ENCODE peak calls at places on chromosomes 3 and 15, in seven cellular contexts. S is brain microvascular endothelial cell, B is fibroblast of villous mesenchyme, L is mucosa of descending colon, J is AG10803, I is astrocyte of the spinal cord, N is keratinocyte. T is an unnamed sample.

GRCh38 chr3:195025056-195025880 is 245.7 kb downstream of the XXYLT1 start:
- DNase-seq in N (no peak), B (no peak), J (no peak), L (no peak), I (no peak), S (no peak), T (no peak)

GRCh38 chr3:46711305-46711704 is 6.4 kb downstream of the PRSS50 start:
- DNase-seq in I (no peak), N (no peak), L (no peak), B (no peak), S (no peak), J (no peak), T (no peak)

GRCh38 chr3:37855363-37855970 is 6.2 kb upstream of the CTDSPL start:
- DNase-seq in B (peak; percentile 72), L (peak; percentile 96), S (peak; percentile 78), N (no peak), I (peak; percentile 73), J (peak; percentile 62), T (peak; percentile 80)

GRCh38 chr3:150450906-150451305 is 42.8 kb downstream of the TSC22D2 start:
- DNase-seq in S (no peak), N (no peak), I (no peak), B (no peak), L (no peak), J (no peak), T (peak; percentile 31)

GRCh38 chr15:23561914-23562313 is 3.6 kb upstream of the MKRN3 start:
- DNase-seq in B (no peak), J (no peak), I (no peak), S (no peak), L (no peak), N (no peak), T (no peak)

GRCh38 chr15:65033659-65034269 is 4.3 kb upstream of the MTFMT start:
- DNase-seq in J (peak; percentile 52), I (peak; percentile 49), N (no peak), S (peak; percentile 36), L (peak; percentile 58), B (peak; percentile 65), T (peak; percentile 63)

GRCh38 chr3:173395412-173396181 is 1.9 kb upstream of the NLGN1 start:
- DNase-seq in N (no peak), B (peak; percentile 67), J (peak; percentile 88), I (peak; percentile 92), S (peak; percentile 48), L (peak; percentile 72), T (peak; percentile 73)

GRCh38 chr3:102980379-102980726 is 545.5 kb downstream of the ZPLD1 start:
- DNase-seq in J (no peak), B (no peak), S (no peak), L (no peak), N (no peak), I (no peak), T (no peak)

GRCh38 chr3:55218577-55218976 is 268.5 kb downstream of the WNT5A start:
- DNase-seq in S (no peak), J (no peak), B (no peak), N (no peak), L (no peak), I (no peak), T (no peak)

GRCh38 chr15:87369269-87369668 is 887.3 kb downstream of the NTRK3 start:
- DNase-seq in N (peak; percentile 66), B (peak; percentile 77), J (peak; percentile 95), S (peak; percentile 91), L (no peak), I (peak; percentile 94), T (peak; percentile 97)

GRCh38 chr3:60917136-60917535 is 334.1 kb downstream of the FHIT start:
- DNase-seq in S (no peak), B (no peak), N (no peak), J (no peak), I (no peak), L (peak; percentile 20), T (no peak)

GRCh38 chr3:101193957-101194356 is 126.4 kb downstream of the IMPG2 start:
- DNase-seq in B (no peak), S (peak; percentile 70), N (peak; percentile 11), L (no peak), I (peak; percentile 33), J (peak; percentile 46), T (peak; percentile 15)

GRCh38 chr3:158352551-158352950 is 218.4 kb upstream of the MLF1 start:
- DNase-seq in S (no peak), J (peak; percentile 38), I (no peak), L (peak; percentile 11), N (no peak), B (peak; percentile 39), T (peak; percentile 51)

GRCh38 chr3:132268956-132269355 is 48.3 kb upstream of the ACP3 start:
- DNase-seq in S (no peak), J (peak; percentile 21), B (peak; percentile 48), L (no peak), I (peak; percentile 35), N (no peak), T (peak; percentile 60)

GRCh38 chr3:49199244-49199899 is 28.0 kb downstream of the KLHDC8B start:
- DNase-seq in L (peak; percentile 71), N (no peak), B (peak; percentile 93), J (peak; percentile 78), I (peak; percentile 84), S (peak; percentile 95), T (peak; percentile 92)

GRCh38 chr3:56125358-56126005 is 342.8 kb downstream of the ERC2 start:
- DNase-seq in I (peak; percentile 57), S (peak; percentile 73), L (peak; percentile 5), B (peak; percentile 85), J (peak; percentile 76), N (no peak), T (peak; percentile 44)

GRCh38 chr15:30923429-30923828 is 19.7 kb downstream of the FAN1 start:
- DNase-seq in L (no peak), N (no peak), I (no peak), S (no peak), J (no peak), B (no peak), T (no peak)

GRCh38 chr3:21670386-21670785 is 80.6 kb downstream of the ZNF385D start:
- DNase-seq in B (no peak), N (no peak), S (no peak), J (no peak), I (no peak), L (no peak), T (no peak)

GRCh38 chr3:57226156-57226555 is 1.4 kb upstream of the APPL1 start:
- DNase-seq in S (no peak), I (no peak), B (no peak), J (no peak), L (no peak), N (no peak), T (no peak)

GRCh38 chr15:44670087-44670945 is 6.9 kb upstream of the SPG11 start:
- DNase-seq in I (no peak), L (no peak), S (no peak), B (no peak), N (no peak), J (no peak), T (no peak)

GRCh38 chr3:123289336-123290106 is 87.8 kb downstream of the SEC22A start:
- DNase-seq in N (no peak), L (no peak), S (no peak), J (no peak), I (no peak), B (no peak), T (no peak)

GRCh38 chr3:19171794-19172193 is 23.5 kb downstream of the KCNH8 start:
- DNase-seq in J (no peak), L (no peak), N (no peak), I (no peak), B (no peak), S (no peak), T (no peak)

DNA sequence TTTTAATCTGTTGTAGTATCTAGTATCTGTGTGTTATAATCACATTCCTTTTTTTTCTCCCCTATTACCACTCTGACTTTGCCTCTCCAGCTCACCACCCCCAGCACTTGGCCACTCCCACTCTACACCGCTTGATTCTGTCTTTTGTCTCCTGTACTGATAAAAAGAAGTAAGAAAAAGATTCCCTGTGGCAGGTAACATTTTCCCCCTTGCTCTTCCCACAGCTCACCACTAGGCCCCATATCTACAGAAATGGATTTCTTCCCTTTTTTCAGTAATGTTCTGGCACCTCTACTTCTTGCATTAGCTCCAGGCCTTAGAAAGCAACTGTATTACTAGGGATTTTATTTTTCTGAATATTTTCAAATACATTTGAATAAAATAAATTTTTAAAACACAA is 25.6 kb downstream of the KCNH8 start:
- DNase-seq in I (no peak), J (no peak), N (no peak), L (no peak), S (no peak), B (no peak), T (no peak)
- TF ChIP-seq CTCF in I (no peak), J (no peak), N (no peak), L (no peak), S (no peak), B (no peak), T (no peak)

DNA sequence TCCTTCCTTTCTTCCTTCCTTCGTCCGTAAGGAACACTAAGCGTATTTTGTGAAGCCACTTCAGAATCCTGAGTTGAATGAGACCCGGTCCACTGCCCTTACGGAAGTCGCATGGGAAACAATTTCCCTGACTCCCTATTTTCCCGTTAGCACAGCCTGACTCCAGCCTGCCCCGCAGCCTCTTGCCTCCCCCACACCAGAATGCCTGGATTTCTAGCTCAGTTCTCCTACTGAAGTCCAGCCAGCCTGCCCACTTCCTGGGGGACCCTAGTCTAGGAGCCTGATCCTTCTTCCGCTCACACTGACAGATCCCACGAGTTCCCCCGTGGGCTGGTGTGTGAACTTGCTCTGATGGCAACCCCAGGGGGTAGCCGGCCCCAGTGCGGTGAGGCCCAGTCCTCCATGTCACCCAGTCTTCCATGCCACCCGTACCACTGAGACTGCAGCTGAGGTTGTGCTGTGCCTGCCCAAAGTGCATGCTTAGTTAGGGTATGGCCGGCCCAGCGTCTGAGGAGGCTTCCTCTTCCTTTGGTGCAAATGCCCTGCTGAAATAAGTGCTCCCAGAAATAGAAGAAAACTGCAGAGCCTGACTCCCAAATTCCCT is 31.6 kb downstream of the MGLL start:
- DNase-seq in L (no peak), I (no peak), S (no peak), B (no peak), J (no peak), N (no peak), T (no peak)
- H3K4me3 ChIP-seq in L (no peak overlapping the region), I (no peak overlapping the region), S (no peak overlapping the region), B (no peak overlapping the region), J (no peak overlapping the region), N (no peak overlapping the region), T (no peak overlapping the region)

DNA sequence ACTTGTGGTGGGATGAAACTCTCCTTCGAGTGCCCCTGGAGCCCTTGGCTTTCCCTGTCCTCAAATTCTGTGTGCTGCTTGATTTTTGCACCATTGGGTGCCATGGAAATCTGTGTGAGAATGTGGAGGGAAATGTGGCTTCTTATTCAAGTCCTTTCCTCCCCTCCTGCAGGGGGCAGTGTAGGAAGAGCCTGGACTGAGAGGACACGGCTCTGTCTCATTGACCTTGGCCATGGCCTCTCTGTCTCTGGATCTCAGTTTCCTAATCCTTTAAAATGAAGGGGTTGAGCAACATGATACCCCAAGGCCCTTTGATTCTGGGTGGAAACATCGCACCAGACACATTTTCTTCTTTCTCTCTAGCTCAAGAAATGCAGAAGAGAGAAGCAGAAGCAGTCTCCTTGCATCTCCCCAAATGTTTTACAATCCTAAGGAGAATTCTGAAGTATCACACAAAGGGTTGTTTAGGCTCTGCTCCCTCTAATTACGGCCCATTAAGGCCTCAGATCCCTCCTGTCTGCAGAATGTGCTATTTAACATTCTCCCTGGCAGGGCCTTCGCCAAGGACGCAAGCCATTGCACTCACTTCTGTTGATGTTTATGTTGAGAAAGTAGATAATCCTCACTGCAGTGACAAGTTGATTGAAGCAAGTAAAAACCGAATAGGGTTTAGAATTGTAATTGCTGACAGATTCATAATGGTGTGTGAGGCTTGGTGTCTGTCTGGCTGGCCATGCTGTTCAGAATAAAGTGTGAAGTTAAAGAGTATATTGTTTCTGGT is 169.1 kb downstream of the TPRG1 start:
- DNase-seq in J (no peak), S (no peak), L (no peak), N (no peak), I (no peak), B (peak; percentile 28), T (no peak)
- TF ChIP-seq CTCF in J (peak; percentile 23), S (peak; percentile 49), L (no peak), N (peak; percentile 53), I (peak; percentile 25), B (peak; percentile 42), T (peak; percentile 34)

GRCh38 chr15:35690698-35691116 is 144.7 kb upstream of the DPH6 start:
- DNase-seq in L (no peak), J (peak; percentile 36), S (peak; percentile 97), I (peak; percentile 92), B (peak; percentile 91), N (no peak), T (peak; percentile 98)
- H3K4me3 ChIP-seq in L (no peak overlapping the region), J (no peak overlapping the region), S (no peak overlapping the region), I (no peak overlapping the region), B (no peak overlapping the region), N (no peak overlapping the region), T (no peak overlapping the region)

T was measured in cardiac fibroblast.